ENCODE peak calls at places on chromosome 17, in ten cellular contexts. M is NCI-H774; I is Daoy; C is A549; R is NCI-H1105; B is C1 segment of cervical spinal cord; X is HT1080; S is astrocyte of the spinal cord; Y is AG09309; A is activated CD8-positive, alpha-beta memory T cell treated with anti-CD3 and anti-CD28 coated beads for 24 hours. Q is an unnamed sample.
A peak's percentile ranks its signal among the peaks of the same experiment; 100 is the strongest.

GRCh38 chr17:17684901-17685774 is 3.9 kb downstream of the RAI1 start:
- DNase-seq in R (no peak), Y (no peak), B (no peak), M (no peak), S (peak; percentile 71), C (no peak), A (no peak), X (no peak), I (no peak), Q (peak; percentile 35)

GRCh38 chr17:40461774-40462342 is 18.6 kb downstream of the IGFBP4 start:
- DNase-seq in C (peak; percentile 66), R (no peak), B (no peak), A (no peak), M (no peak), I (no peak), X (no peak), Y (no peak), S (no peak), Q (no peak)

GRCh38 chr17:61128671-61129115 is 270.9 kb upstream of the TBX2 start:
- DNase-seq in Y (peak; percentile 5), M (no peak), B (no peak), A (no peak), C (no peak), I (no peak), S (no peak), X (no peak), R (no peak), Q (no peak)

GRCh38 chr17:33049781-33050414 is 58.3 kb downstream of the SPACA3 start:
- DNase-seq in A (peak; percentile 64), M (no peak), B (no peak), Y (no peak), R (peak; percentile 6), I (peak; percentile 63), C (peak; percentile 59), S (peak; percentile 11), X (peak; percentile 10), Q (peak; percentile 28)

GRCh38 chr17:45729284-45729907 is 54.7 kb upstream of the CRHR1 start:
- DNase-seq in R (no peak), M (no peak), A (no peak), Y (no peak), I (no peak), C (no peak), S (no peak), B (no peak), X (no peak), Q (no peak)

GRCh38 chr17:32197987-32198386 is 55.7 kb downstream of the RHOT1 start:
- DNase-seq in A (no peak), B (no peak), M (no peak), X (no peak), Y (no peak), S (no peak), R (no peak), I (no peak), C (no peak), Q (no peak)

GRCh38 chr17:49829026-49829425 is 18.8 kb downstream of the TAC4 start:
- DNase-seq in Y (no peak), I (no peak), M (no peak), B (no peak), S (no peak), A (no peak), X (no peak), C (no peak), R (no peak), Q (no peak)

GRCh38 chr17:64774888-64775600 is 112.9 kb upstream of the SMURF2 start:
- DNase-seq in Y (no peak), R (no peak), C (no peak), X (no peak), I (no peak), B (no peak), S (no peak), A (peak; percentile 54), M (no peak), Q (no peak)

GRCh38 chr17:74818306-74818705 is 41.4 kb downstream of the GRIN2C start:
- DNase-seq in Y (no peak), B (no peak), C (no peak), R (no peak), M (no peak), A (no peak), S (no peak), X (no peak), I (no peak), Q (no peak)

GRCh38 chr17:41284546-41284945 is 9.0 kb downstream of the KRTAP9-7 start:
- DNase-seq in X (peak; percentile 3), B (no peak), C (no peak), A (no peak), S (no peak), R (no peak), I (no peak), M (no peak), Y (no peak), Q (no peak)

Q was measured in trophoblast cell.